ENCODE peak calls at places on chromosome 6, in five cellular contexts. One of them, this sample, is unnamed.

GRCh38 chr6:44849829-44850228 is 462.3 kb downstream of the CDC5L start:
- DNase-seq in dermis microvascular lymphatic vessel endothelial cell: no peak
- DNase-seq in GM13976: no peak
- DNase-seq in T-helper 1 cell: no peak
- DNase-seq in choroid plexus epithelial cell: no peak
- DNase-seq in this sample: no peak

GRCh38 chr6:29294499-29294914 is 7.0 kb upstream of the OR14J1 start:
- DNase-seq in dermis microvascular lymphatic vessel endothelial cell: no peak
- DNase-seq in GM13976: no peak
- DNase-seq in T-helper 1 cell: no peak
- DNase-seq in choroid plexus epithelial cell: no peak
- DNase-seq in this sample: no peak

GRCh38 chr6:53026526-53026925 is 31.4 kb upstream of the GSTA4 start:
- DNase-seq in dermis microvascular lymphatic vessel endothelial cell: no peak
- DNase-seq in GM13976: no peak
- DNase-seq in T-helper 1 cell: no peak
- DNase-seq in choroid plexus epithelial cell: no peak
- DNase-seq in this sample: no peak

GRCh38 chr6:131979515-131980337 is 28.6 kb upstream of the CCN2 start:
- DNase-seq in dermis microvascular lymphatic vessel endothelial cell: no peak
- DNase-seq in GM13976: no peak
- DNase-seq in T-helper 1 cell: no peak
- DNase-seq in choroid plexus epithelial cell: peak; percentile 98
- DNase-seq in this sample: no peak

GRCh38 chr6:128657181-128657580 is 136.8 kb upstream of the PTPRK start:
- DNase-seq in dermis microvascular lymphatic vessel endothelial cell: no peak
- DNase-seq in GM13976: no peak
- DNase-seq in T-helper 1 cell: no peak
- DNase-seq in choroid plexus epithelial cell: peak; percentile 11
- DNase-seq in this sample: no peak

GRCh38 chr6:40874495-40874894 is 164.5 kb downstream of the UNC5CL start:
- DNase-seq in dermis microvascular lymphatic vessel endothelial cell: no peak
- DNase-seq in GM13976: no peak
- DNase-seq in T-helper 1 cell: no peak
- DNase-seq in choroid plexus epithelial cell: peak; percentile 3
- DNase-seq in this sample: no peak

GRCh38 chr6:40543776-40544175 is 43.4 kb downstream of the LRFN2 start:
- DNase-seq in dermis microvascular lymphatic vessel endothelial cell: no peak
- DNase-seq in GM13976: no peak
- DNase-seq in T-helper 1 cell: no peak
- DNase-seq in choroid plexus epithelial cell: no peak
- DNase-seq in this sample: no peak

GRCh38 chr6:105384004-105384403 is 18.9 kb downstream of the PREP start:
- DNase-seq in dermis microvascular lymphatic vessel endothelial cell: no peak
- DNase-seq in GM13976: no peak
- DNase-seq in T-helper 1 cell: no peak
- DNase-seq in choroid plexus epithelial cell: no peak
- DNase-seq in this sample: no peak

GRCh38 chr6:48747040-48747439 is 636.0 kb upstream of the PTCHD4 start:
- DNase-seq in dermis microvascular lymphatic vessel endothelial cell: no peak
- DNase-seq in GM13976: no peak
- DNase-seq in T-helper 1 cell: no peak
- DNase-seq in choroid plexus epithelial cell: peak; percentile 17
- DNase-seq in this sample: no peak

GRCh38 chr6:128079026-128079425 is 178.2 kb upstream of the THEMIS start:
- DNase-seq in dermis microvascular lymphatic vessel endothelial cell: no peak
- DNase-seq in GM13976: no peak
- DNase-seq in T-helper 1 cell: no peak
- DNase-seq in choroid plexus epithelial cell: no peak
- DNase-seq in this sample: no peak

GRCh38 chr6:136114661-136115060 is 135.4 kb downstream of the MTFR2 start:
- DNase-seq in dermis microvascular lymphatic vessel endothelial cell: no peak
- DNase-seq in GM13976: no peak
- DNase-seq in T-helper 1 cell: no peak
- DNase-seq in choroid plexus epithelial cell: no peak
- DNase-seq in this sample: no peak

GRCh38 chr6:85390105-85390728 is 59.7 kb upstream of the NT5E start:
- DNase-seq in dermis microvascular lymphatic vessel endothelial cell: no peak
- DNase-seq in GM13976: no peak
- DNase-seq in T-helper 1 cell: no peak
- DNase-seq in choroid plexus epithelial cell: no peak
- DNase-seq in this sample: no peak

GRCh38 chr6:118574051-118574865 is 26.2 kb downstream of the PLN start:
- DNase-seq in dermis microvascular lymphatic vessel endothelial cell: no peak
- DNase-seq in GM13976: no peak
- DNase-seq in T-helper 1 cell: no peak
- DNase-seq in choroid plexus epithelial cell: peak; percentile 53
- DNase-seq in this sample: no peak

GRCh38 chr6:101539510-101540245 is 146.2 kb downstream of the GRIK2 start:
- DNase-seq in dermis microvascular lymphatic vessel endothelial cell: no peak
- DNase-seq in GM13976: no peak
- DNase-seq in T-helper 1 cell: no peak
- DNase-seq in choroid plexus epithelial cell: peak; percentile 83
- DNase-seq in this sample: no peak

GRCh38 chr6:43436577-43437282 is 9.4 kb downstream of the ABCC10 start:
- DNase-seq in dermis microvascular lymphatic vessel endothelial cell: peak; percentile 65
- DNase-seq in GM13976: no peak
- DNase-seq in T-helper 1 cell: no peak
- DNase-seq in choroid plexus epithelial cell: peak; percentile 89
- DNase-seq in this sample: peak; percentile 18

GRCh38 chr6:129590408-129591022 is 119.5 kb downstream of the ARHGAP18 start:
- DNase-seq in dermis microvascular lymphatic vessel endothelial cell: no peak
- DNase-seq in GM13976: no peak
- DNase-seq in T-helper 1 cell: no peak
- DNase-seq in choroid plexus epithelial cell: peak; percentile 92
- DNase-seq in this sample: no peak

GRCh38 chr6:35089935-35090505 is 51.1 kb downstream of the TCP11 start:
- DNase-seq in dermis microvascular lymphatic vessel endothelial cell: no peak
- DNase-seq in GM13976: peak; percentile 41
- DNase-seq in T-helper 1 cell: no peak
- DNase-seq in choroid plexus epithelial cell: peak; percentile 95
- DNase-seq in this sample: no peak

GRCh38 chr6:131427441-131428051 is 145.5 kb upstream of the ARG1 start:
- DNase-seq in dermis microvascular lymphatic vessel endothelial cell: no peak
- DNase-seq in GM13976: no peak
- DNase-seq in T-helper 1 cell: no peak
- DNase-seq in choroid plexus epithelial cell: no peak
- DNase-seq in this sample: no peak

GRCh38 chr6:168838000-168838399 is 397.0 kb downstream of the SMOC2 start:
- DNase-seq in dermis microvascular lymphatic vessel endothelial cell: no peak
- DNase-seq in GM13976: no peak
- DNase-seq in T-helper 1 cell: no peak
- DNase-seq in choroid plexus epithelial cell: no peak
- DNase-seq in this sample: no peak

GRCh38 chr6:156068870-156069269 is 613.2 kb upstream of the NOX3 start:
- DNase-seq in dermis microvascular lymphatic vessel endothelial cell: no peak
- DNase-seq in GM13976: no peak
- DNase-seq in T-helper 1 cell: no peak
- DNase-seq in choroid plexus epithelial cell: peak; percentile 1
- DNase-seq in this sample: no peak

GRCh38 chr6:82910818-82911217 is 154.8 kb downstream of the UBE3D start:
- DNase-seq in dermis microvascular lymphatic vessel endothelial cell: no peak
- DNase-seq in GM13976: no peak
- DNase-seq in T-helper 1 cell: no peak
- DNase-seq in choroid plexus epithelial cell: no peak
- DNase-seq in this sample: no peak

GRCh38 chr6:33028220-33028849 is 18.9 kb upstream of the HLA-DOA start:
- DNase-seq in dermis microvascular lymphatic vessel endothelial cell: no peak
- DNase-seq in GM13976: no peak
- DNase-seq in T-helper 1 cell: no peak
- DNase-seq in choroid plexus epithelial cell: no peak
- DNase-seq in this sample: no peak

GRCh38 chr6:50602191-50602810 is 111.0 kb upstream of the TFAP2D start:
- DNase-seq in dermis microvascular lymphatic vessel endothelial cell: peak; percentile 1
- DNase-seq in GM13976: peak; percentile 7
- DNase-seq in T-helper 1 cell: no peak
- DNase-seq in choroid plexus epithelial cell: peak; percentile 49
- DNase-seq in this sample: no peak

GRCh38 chr6:5746392-5747140 is 260.2 kb downstream of the NRN1 start:
- DNase-seq in dermis microvascular lymphatic vessel endothelial cell: no peak
- DNase-seq in GM13976: no peak
- DNase-seq in T-helper 1 cell: no peak
- DNase-seq in choroid plexus epithelial cell: no peak
- DNase-seq in this sample: no peak

GRCh38 chr6:90610671-90611542 is 24.0 kb upstream of the MAP3K7 start:
- DNase-seq in dermis microvascular lymphatic vessel endothelial cell: no peak
- DNase-seq in GM13976: peak; percentile 72
- DNase-seq in T-helper 1 cell: peak; percentile 2
- DNase-seq in choroid plexus epithelial cell: peak; percentile 26
- DNase-seq in this sample: peak; percentile 10

GRCh38 chr6:2749972-2750600 is 636 bp downstream of the MYLK4 start:
- DNase-seq in dermis microvascular lymphatic vessel endothelial cell: no peak
- DNase-seq in GM13976: peak; percentile 48
- DNase-seq in T-helper 1 cell: peak; percentile 61
- DNase-seq in choroid plexus epithelial cell: peak; percentile 73
- DNase-seq in this sample: peak; percentile 24

GRCh38 chr6:37078814-37079213 is 73.4 kb downstream of the FGD2 start:
- DNase-seq in dermis microvascular lymphatic vessel endothelial cell: no peak
- DNase-seq in GM13976: no peak
- DNase-seq in T-helper 1 cell: no peak
- DNase-seq in choroid plexus epithelial cell: no peak
- DNase-seq in this sample: no peak

GRCh38 chr6:53735896-53736295 is 58.9 kb upstream of the LRRC1 start:
- DNase-seq in dermis microvascular lymphatic vessel endothelial cell: no peak
- DNase-seq in GM13976: no peak
- DNase-seq in T-helper 1 cell: no peak
- DNase-seq in choroid plexus epithelial cell: no peak
- DNase-seq in this sample: no peak

GRCh38 chr6:53159558-53159957 is 10.9 kb upstream of the GCM1 start:
- DNase-seq in dermis microvascular lymphatic vessel endothelial cell: no peak
- DNase-seq in GM13976: no peak
- DNase-seq in T-helper 1 cell: no peak
- DNase-seq in choroid plexus epithelial cell: no peak
- DNase-seq in this sample: no peak

GRCh38 chr6:28789553-28790083 is 134.2 kb downstream of the TRIM27 start:
- DNase-seq in dermis microvascular lymphatic vessel endothelial cell: no peak
- DNase-seq in GM13976: no peak
- DNase-seq in T-helper 1 cell: no peak
- DNase-seq in choroid plexus epithelial cell: peak; percentile 66
- DNase-seq in this sample: no peak

GRCh38 chr6:133837801-133838349 is 51.0 kb upstream of the TCF21 start:
- DNase-seq in dermis microvascular lymphatic vessel endothelial cell: peak; percentile 18
- DNase-seq in GM13976: peak; percentile 71
- DNase-seq in T-helper 1 cell: peak; percentile 43
- DNase-seq in choroid plexus epithelial cell: peak; percentile 60
- DNase-seq in this sample: no peak

GRCh38 chr6:1574083-1574761 is 35.5 kb upstream of the FOXC1 start:
- DNase-seq in dermis microvascular lymphatic vessel endothelial cell: no peak
- DNase-seq in GM13976: no peak
- DNase-seq in T-helper 1 cell: no peak
- DNase-seq in choroid plexus epithelial cell: no peak
- DNase-seq in this sample: no peak

GRCh38 chr6:142207265-142207877 is 60.3 kb downstream of the VTA1 start:
- DNase-seq in dermis microvascular lymphatic vessel endothelial cell: peak; percentile 32
- DNase-seq in GM13976: no peak
- DNase-seq in T-helper 1 cell: peak; percentile 29
- DNase-seq in choroid plexus epithelial cell: peak; percentile 80
- DNase-seq in this sample: no peak

This sample was measured in T1000.